ENCODE peak calls at places on chromosomes 6 and 20, in seven cellular contexts. One of them, this sample, is unnamed.
A peak's percentile ranks its signal among the peaks of the same experiment; 100 is the strongest.

GRCh38 chr6:140061422-140062041 is 687.1 kb upstream of the CITED2 start:
- DNase-seq in NCI-H748 treated with DMSO at 0.1 percent for 48 hours: no peak
- DNase-seq in ELR: no peak
- DNase-seq in neuronal stem cell: no peak
- DNase-seq in activated CD8-positive, alpha-beta T cell treated with anti-CD3 and anti-CD28 coated beads, Interleukin-2, amount 10 ng/mL, durations not matched to agents 7 days and 5 days: no peak
- DNase-seq in Caki2: no peak
- DNase-seq in NAMALWA: no peak
- DNase-seq in this sample: no peak

GRCh38 chr20:34628026-34628425 is 48.9 kb downstream of the PIGU start:
- DNase-seq in NCI-H748 treated with DMSO at 0.1 percent for 48 hours: no peak
- DNase-seq in ELR: no peak
- DNase-seq in neuronal stem cell: no peak
- DNase-seq in activated CD8-positive, alpha-beta T cell treated with anti-CD3 and anti-CD28 coated beads, Interleukin-2, amount 10 ng/mL, durations not matched to agents 7 days and 5 days: no peak
- DNase-seq in Caki2: no peak
- DNase-seq in NAMALWA: no peak
- DNase-seq in this sample: no peak

GRCh38 chr6:2885967-2886731 is 17.0 kb downstream of the SERPINB9 start:
- DNase-seq in NCI-H748 treated with DMSO at 0.1 percent for 48 hours: no peak
- DNase-seq in ELR: no peak
- DNase-seq in neuronal stem cell: no peak
- DNase-seq in activated CD8-positive, alpha-beta T cell treated with anti-CD3 and anti-CD28 coated beads, Interleukin-2, amount 10 ng/mL, durations not matched to agents 7 days and 5 days: peak; percentile 19
- DNase-seq in Caki2: no peak
- DNase-seq in NAMALWA: peak; percentile 55
- DNase-seq in this sample: no peak

GRCh38 chr6:3869632-3870527 is 20.7 kb downstream of the FAM50B start:
- DNase-seq in NCI-H748 treated with DMSO at 0.1 percent for 48 hours: no peak
- DNase-seq in ELR: no peak
- DNase-seq in neuronal stem cell: no peak
- DNase-seq in activated CD8-positive, alpha-beta T cell treated with anti-CD3 and anti-CD28 coated beads, Interleukin-2, amount 10 ng/mL, durations not matched to agents 7 days and 5 days: no peak
- DNase-seq in Caki2: peak; percentile 78
- DNase-seq in NAMALWA: no peak
- DNase-seq in this sample: no peak

GRCh38 chr6:7218586-7218985 is 94.4 kb downstream of the SSR1 start:
- DNase-seq in NCI-H748 treated with DMSO at 0.1 percent for 48 hours: no peak
- DNase-seq in ELR: no peak
- DNase-seq in neuronal stem cell: no peak
- DNase-seq in activated CD8-positive, alpha-beta T cell treated with anti-CD3 and anti-CD28 coated beads, Interleukin-2, amount 10 ng/mL, durations not matched to agents 7 days and 5 days: no peak
- DNase-seq in Caki2: no peak
- DNase-seq in NAMALWA: no peak
- DNase-seq in this sample: no peak

GRCh38 chr6:137120748-137121147 is 52.7 kb downstream of the IL22RA2 start:
- DNase-seq in NCI-H748 treated with DMSO at 0.1 percent for 48 hours: no peak
- DNase-seq in ELR: no peak
- DNase-seq in neuronal stem cell: no peak
- DNase-seq in activated CD8-positive, alpha-beta T cell treated with anti-CD3 and anti-CD28 coated beads, Interleukin-2, amount 10 ng/mL, durations not matched to agents 7 days and 5 days: no peak
- DNase-seq in Caki2: no peak
- DNase-seq in NAMALWA: no peak
- DNase-seq in this sample: no peak

GRCh38 chr20:46199198-46199597 is 81.1 kb downstream of the CD40 start:
- DNase-seq in NCI-H748 treated with DMSO at 0.1 percent for 48 hours: no peak
- DNase-seq in ELR: peak; percentile 33
- DNase-seq in neuronal stem cell: peak; percentile 43
- DNase-seq in activated CD8-positive, alpha-beta T cell treated with anti-CD3 and anti-CD28 coated beads, Interleukin-2, amount 10 ng/mL, durations not matched to agents 7 days and 5 days: peak; percentile 22
- DNase-seq in Caki2: no peak
- DNase-seq in NAMALWA: peak; percentile 17
- DNase-seq in this sample: no peak

GRCh38 chr6:92110390-92110789 is 1309.0 kb downstream of the EPHA7 start:
- DNase-seq in NCI-H748 treated with DMSO at 0.1 percent for 48 hours: peak; percentile 75
- DNase-seq in ELR: no peak
- DNase-seq in neuronal stem cell: no peak
- DNase-seq in activated CD8-positive, alpha-beta T cell treated with anti-CD3 and anti-CD28 coated beads, Interleukin-2, amount 10 ng/mL, durations not matched to agents 7 days and 5 days: no peak
- DNase-seq in Caki2: no peak
- DNase-seq in NAMALWA: no peak
- DNase-seq in this sample: no peak

GRCh38 chr6:3229566-3230274 is 2.3 kb upstream of the TUBB2B start:
- DNase-seq in NCI-H748 treated with DMSO at 0.1 percent for 48 hours: peak; percentile 78
- DNase-seq in ELR: no peak
- DNase-seq in neuronal stem cell: peak; percentile 66
- DNase-seq in activated CD8-positive, alpha-beta T cell treated with anti-CD3 and anti-CD28 coated beads, Interleukin-2, amount 10 ng/mL, durations not matched to agents 7 days and 5 days: peak; percentile 51
- DNase-seq in Caki2: no peak
- DNase-seq in NAMALWA: no peak
- DNase-seq in this sample: peak; percentile 33

GRCh38 chr6:37938909-37939308 is 119.4 kb downstream of the ZFAND3 start:
- DNase-seq in NCI-H748 treated with DMSO at 0.1 percent for 48 hours: no peak
- DNase-seq in ELR: no peak
- DNase-seq in neuronal stem cell: no peak
- DNase-seq in activated CD8-positive, alpha-beta T cell treated with anti-CD3 and anti-CD28 coated beads, Interleukin-2, amount 10 ng/mL, durations not matched to agents 7 days and 5 days: no peak
- DNase-seq in Caki2: no peak
- DNase-seq in NAMALWA: no peak
- DNase-seq in this sample: no peak

GRCh38 chr6:37484786-37485170 is 14.9 kb downstream of the CCDC167 start:
- DNase-seq in NCI-H748 treated with DMSO at 0.1 percent for 48 hours: no peak
- DNase-seq in ELR: no peak
- DNase-seq in neuronal stem cell: no peak
- DNase-seq in activated CD8-positive, alpha-beta T cell treated with anti-CD3 and anti-CD28 coated beads, Interleukin-2, amount 10 ng/mL, durations not matched to agents 7 days and 5 days: no peak
- DNase-seq in Caki2: no peak
- DNase-seq in NAMALWA: no peak
- DNase-seq in this sample: no peak

GRCh38 chr6:156980948-156981347 is 203.8 kb downstream of the ARID1B start:
- DNase-seq in NCI-H748 treated with DMSO at 0.1 percent for 48 hours: no peak
- DNase-seq in ELR: no peak
- DNase-seq in neuronal stem cell: no peak
- DNase-seq in activated CD8-positive, alpha-beta T cell treated with anti-CD3 and anti-CD28 coated beads, Interleukin-2, amount 10 ng/mL, durations not matched to agents 7 days and 5 days: no peak
- DNase-seq in Caki2: peak; percentile 17
- DNase-seq in NAMALWA: no peak
- DNase-seq in this sample: no peak

GRCh38 chr20:3224681-3225421 is 14.1 kb downstream of the SLC4A11 start:
- DNase-seq in NCI-H748 treated with DMSO at 0.1 percent for 48 hours: no peak
- DNase-seq in ELR: no peak
- DNase-seq in neuronal stem cell: no peak
- DNase-seq in activated CD8-positive, alpha-beta T cell treated with anti-CD3 and anti-CD28 coated beads, Interleukin-2, amount 10 ng/mL, durations not matched to agents 7 days and 5 days: no peak
- DNase-seq in Caki2: peak; percentile 53
- DNase-seq in NAMALWA: no peak
- DNase-seq in this sample: no peak

GRCh38 chr20:37071481-37071911 is 24.3 kb downstream of the RBL1 start:
- DNase-seq in NCI-H748 treated with DMSO at 0.1 percent for 48 hours: no peak
- DNase-seq in ELR: peak; percentile 94
- DNase-seq in neuronal stem cell: no peak
- DNase-seq in activated CD8-positive, alpha-beta T cell treated with anti-CD3 and anti-CD28 coated beads, Interleukin-2, amount 10 ng/mL, durations not matched to agents 7 days and 5 days: peak; percentile 58
- DNase-seq in Caki2: peak; percentile 85
- DNase-seq in NAMALWA: no peak
- DNase-seq in this sample: no peak

GRCh38 chr6:99613398-99613704 is 6.7 kb downstream of the PRDM13 start:
- DNase-seq in NCI-H748 treated with DMSO at 0.1 percent for 48 hours: no peak
- DNase-seq in ELR: no peak
- DNase-seq in neuronal stem cell: peak; percentile 69
- DNase-seq in activated CD8-positive, alpha-beta T cell treated with anti-CD3 and anti-CD28 coated beads, Interleukin-2, amount 10 ng/mL, durations not matched to agents 7 days and 5 days: no peak
- DNase-seq in Caki2: peak; percentile 41
- DNase-seq in NAMALWA: peak; percentile 28
- DNase-seq in this sample: peak; percentile 82

This sample was measured in endothelial cell.